ENCODE peak calls at places on chromosomes 2 and 18, in six cellular contexts. Z is NCI-H2081, G is iPS-NIHi11, E is HTR-8/SVneo, V is GM19239, L is aorta. S is an unnamed sample.

GRCh38 chr18:79643049-79643765 is 36.4 kb upstream of the CTDP1 start:
- DNase-seq in V (no peak), E (no peak), L (no peak), G (no peak), Z (no peak), S (no peak)

GRCh38 chr2:46143401-46144132 is 153.6 kb upstream of the EPAS1 start:
- DNase-seq in Z (no peak), V (no peak), L (no peak), E (no peak), G (no peak), S (no peak)

GRCh38 chr18:5414546-5414945 is 119.0 kb upstream of the ZBTB14 start:
- DNase-seq in Z (no peak), V (no peak), E (no peak), L (no peak), G (peak; percentile 62), S (no peak)

GRCh38 chr2:58479557-58480120 is 238.5 kb upstream of the FANCL start:
- DNase-seq in G (peak; percentile 33), V (no peak), L (no peak), Z (peak; percentile 91), E (no peak), S (no peak)

GRCh38 chr2:20391951-20392699 is 41.5 kb upstream of the PUM2 start:
- DNase-seq in G (no peak), L (no peak), Z (no peak), V (no peak), E (no peak), S (no peak)

GRCh38 chr2:188527110-188527509 is 235.4 kb downstream of the GULP1 start:
- DNase-seq in E (no peak), Z (no peak), V (no peak), L (no peak), G (no peak), S (no peak)

GRCh38 chr18:37566479-37567060 is 972 bp upstream of the CELF4 start:
- DNase-seq in G (no peak), Z (peak; percentile 46), V (no peak), L (no peak), E (no peak), S (no peak)

GRCh38 chr2:60885683-60886082 is 4.3 kb downstream of the REL start:
- DNase-seq in L (no peak), E (no peak), Z (no peak), G (no peak), V (no peak), S (no peak)

GRCh38 chr18:23992119-23992940 is 22.2 kb upstream of the TTC39C start:
- DNase-seq in E (no peak), L (no peak), G (no peak), V (no peak), Z (peak; percentile 51), S (no peak)

GRCh38 chr2:60483400-60483799 is 70.1 kb downstream of the BCL11A start:
- DNase-seq in E (peak; percentile 46), V (no peak), L (no peak), G (no peak), Z (no peak), S (no peak)

GRCh38 chr2:38499921-38500634 is 102.7 kb downstream of the HNRNPLL start:
- DNase-seq in V (no peak), Z (no peak), G (peak; percentile 54), E (no peak), L (peak; percentile 74), S (peak; percentile 72)

GRCh38 chr2:102185347-102185746 is 1.5 kb upstream of the IL1RL2 start:
- DNase-seq in V (no peak), E (no peak), Z (no peak), L (no peak), G (no peak), S (no peak)

GRCh38 chr2:226985227-226985946 is 149.5 kb downstream of the RHBDD1 start:
- DNase-seq in E (peak; percentile 56), V (no peak), L (no peak), Z (peak; percentile 51), G (peak; percentile 33), S (no peak)

GRCh38 chr2:30276455-30276911 is 45.1 kb downstream of the LBH start:
- DNase-seq in V (no peak), E (no peak), Z (no peak), G (no peak), L (no peak), S (no peak)

GRCh38 chr2:161170917-161171594 is 10.8 kb downstream of the TANK start:
- DNase-seq in L (no peak), E (no peak), G (no peak), V (no peak), Z (no peak), S (no peak)

GRCh38 chr2:72023678-72024390 is 123.8 kb downstream of the CYP26B1 start:
- DNase-seq in L (peak; percentile 47), E (no peak), V (no peak), Z (no peak), G (no peak), S (peak; percentile 11)

GRCh38 chr18:5524660-5525059 is 19.1 kb downstream of the EPB41L3 start:
- DNase-seq in V (no peak), G (no peak), Z (no peak), E (no peak), L (no peak), S (no peak)

GRCh38 chr2:236262238-236262637 is 2.0 kb downstream of the ASB18 start:
- DNase-seq in Z (no peak), V (no peak), L (no peak), G (no peak), E (no peak), S (no peak)

GRCh38 chr2:11955883-11956282 is 209.5 kb downstream of the LPIN1 start:
- DNase-seq in Z (peak; percentile 57), E (no peak), V (no peak), L (no peak), G (no peak), S (no peak)

GRCh38 chr18:8794133-8794986 is 89.0 kb downstream of the MTCL1 start:
- DNase-seq in V (no peak), E (no peak), Z (no peak), G (no peak), L (no peak), S (no peak)

GRCh38 chr2:43950383-43951008 is 45.3 kb downstream of the LRPPRC start:
- DNase-seq in L (no peak), E (peak; percentile 15), V (no peak), Z (peak; percentile 44), G (no peak), S (no peak)

GRCh38 chr2:65503746-65504145 is 71.3 kb upstream of the SPRED2 start:
- DNase-seq in L (no peak), G (no peak), Z (no peak), E (no peak), V (no peak), S (no peak)

S was measured in tibial artery.